ENCODE peak calls at places on chromosome 15, in eight cellular contexts. Y is M059J, H is GM18507, A is C1 segment of cervical spinal cord, W is NCI-H69, L is iPS DF 19.7, P is germinal center, M is cerebellum. E is an unnamed sample.

GRCh38 chr15:95459288-95459687 is 871.2 kb upstream of the NR2F2 start:
- DNase-seq in A (no peak), L (no peak), P (no peak), Y (peak), W (no peak), M (no peak), H (no peak), E (no peak)

GRCh38 chr15:95068847-95069518 is 837.6 kb downstream of the MCTP2 start:
- DNase-seq in P (no peak), W (no peak), L (no peak), Y (no peak), A (peak), H (no peak), M (peak), E (no peak)

GRCh38 chr15:56202737-56203136 is 40.9 kb downstream of the RFX7 start:
- DNase-seq in A (no peak), M (no peak), L (no peak), H (no peak), Y (no peak), W (no peak), P (no peak), E (no peak)

GRCh38 chr15:29090617-29091466 is 178.8 kb downstream of the NSMCE3 start:
- DNase-seq in A (no peak), P (peak), Y (no peak), M (no peak), W (peak), L (no peak), H (no peak), E (no peak)

GRCh38 chr15:27867861-27868260 is 231.3 kb downstream of the OCA2 start:
- DNase-seq in H (no peak), Y (no peak), M (no peak), A (no peak), P (no peak), L (no peak), W (no peak), E (no peak)

GRCh38 chr15:76991048-76991447 is 3.9 kb upstream of the PSTPIP1 start:
- DNase-seq in A (no peak), W (no peak), P (no peak), L (no peak), H (no peak), M (no peak), Y (no peak), E (no peak)

GRCh38 chr15:94075349-94075748 is 156.0 kb upstream of the MCTP2 start:
- DNase-seq in A (no peak), H (no peak), M (no peak), P (no peak), W (peak), L (no peak), Y (no peak), E (no peak)

GRCh38 chr15:48177383-48177874 is 666 bp downstream of the MYEF2 start:
- DNase-seq in A (no peak), M (peak), L (no peak), H (no peak), P (peak), Y (peak), W (peak), E (peak)

GRCh38 chr15:48559270-48559669 is 86.2 kb downstream of the FBN1 start:
- DNase-seq in W (no peak), P (no peak), Y (peak), L (no peak), H (no peak), M (no peak), A (no peak), E (no peak)

GRCh38 chr15:101047301-101047781 is 128.2 kb downstream of the LRRK1 start:
- DNase-seq in L (no peak), P (no peak), M (no peak), A (no peak), H (no peak), Y (no peak), W (no peak), E (no peak)

GRCh38 chr15:83105450-83105849 is 2.0 kb upstream of the TM6SF1 start:
- DNase-seq in L (no peak), Y (no peak), P (no peak), M (no peak), A (no peak), W (no peak), H (no peak), E (no peak)

GRCh38 chr15:68220489-68220888 is 9.0 kb downstream of the CLN6 start:
- DNase-seq in Y (no peak), L (no peak), A (no peak), W (no peak), H (no peak), M (no peak), P (no peak), E (no peak)

GRCh38 chr15:63054281-63054683 is 11.7 kb downstream of the TPM1 start:
- DNase-seq in L (no peak), Y (peak), A (no peak), H (no peak), W (no peak), M (no peak), P (no peak), E (no peak)

GRCh38 chr15:29675791-29676301 is 146.4 kb downstream of the TJP1 start:
- DNase-seq in H (no peak), Y (no peak), L (no peak), P (no peak), W (peak), A (no peak), M (no peak), E (no peak)

GRCh38 chr15:65411470-65412071 is 11.2 kb downstream of the IGDCC4 start:
- DNase-seq in H (no peak), Y (no peak), W (no peak), P (no peak), A (no peak), L (no peak), M (no peak), E (no peak)

GRCh38 chr15:79314811-79315210 is 3.9 kb downstream of the TMED3 start:
- DNase-seq in A (no peak), L (no peak), W (no peak), P (no peak), H (no peak), Y (no peak), M (no peak), E (no peak)

GRCh38 chr15:101003706-101004105 is 84.5 kb downstream of the LRRK1 start:
- DNase-seq in M (no peak), W (no peak), P (no peak), A (no peak), Y (no peak), H (no peak), L (no peak), E (no peak)

GRCh38 chr15:66945286-66945685 is 120.1 kb upstream of the SMAD3 start:
- DNase-seq in P (no peak), H (no peak), W (no peak), A (no peak), M (no peak), Y (no peak), L (no peak), E (no peak)

GRCh38 chr15:72117698-72118399 is at the start of gene MYO9A:
- DNase-seq in Y (peak), P (peak), L (peak), A (peak), H (peak), M (peak), W (peak), E (peak)

GRCh38 chr15:80455668-80456442 is 51.7 kb downstream of the ARNT2 start:
- DNase-seq in P (peak), Y (peak), W (peak), L (no peak), H (peak), A (no peak), M (peak), E (peak)

GRCh38 chr15:61974759-61975158 is 85.5 kb downstream of the VPS13C start:
- DNase-seq in L (no peak), M (no peak), P (no peak), W (peak), H (no peak), Y (peak), A (no peak), E (no peak)

E was measured in GM12864.